ENCODE peak calls at places on chromosome 13, in four cellular contexts. One of them, this sample, is unnamed.
A peak's percentile ranks its signal among the peaks of the same experiment; 100 is the strongest.

GRCh38 chr13:81487151-81487550 is 1146.2 kb upstream of the SPRY2 start:
- DNase-seq in NCI-H774: no peak
- DNase-seq in hepatic stellate cell: no peak
- DNase-seq in GDM1: no peak
- DNase-seq in this sample: no peak

GRCh38 chr13:112575295-112575622 is 12.7 kb downstream of the TUBGCP3 start:
- DNase-seq in NCI-H774: no peak
- DNase-seq in hepatic stellate cell: no peak
- DNase-seq in GDM1: no peak
- DNase-seq in this sample: no peak

GRCh38 chr13:43087960-43088580 is 64.7 kb downstream of the DNAJC15 start:
- DNase-seq in NCI-H774: no peak
- DNase-seq in hepatic stellate cell: peak; percentile 28
- DNase-seq in GDM1: no peak
- DNase-seq in this sample: no peak

GRCh38 chr13:109836629-109837607 is 50.5 kb upstream of the IRS2 start:
- DNase-seq in NCI-H774: peak; percentile 84
- DNase-seq in hepatic stellate cell: no peak
- DNase-seq in GDM1: no peak
- DNase-seq in this sample: peak; percentile 73

GRCh38 chr13:23509781-23510543 is 60.2 kb upstream of the TNFRSF19 start:
- DNase-seq in NCI-H774: no peak
- DNase-seq in hepatic stellate cell: peak; percentile 54
- DNase-seq in GDM1: no peak
- DNase-seq in this sample: no peak

GRCh38 chr13:70391678-70392077 is 283.4 kb upstream of the KLHL1 start:
- DNase-seq in NCI-H774: peak; percentile 66
- DNase-seq in hepatic stellate cell: no peak
- DNase-seq in GDM1: no peak
- DNase-seq in this sample: no peak

GRCh38 chr13:38680912-38681311 is 6.0 kb upstream of the FREM2 start:
- DNase-seq in NCI-H774: no peak
- DNase-seq in hepatic stellate cell: no peak
- DNase-seq in GDM1: no peak
- DNase-seq in this sample: no peak

GRCh38 chr13:43573361-43573740 is 213.4 kb downstream of the ENOX1 start:
- DNase-seq in NCI-H774: no peak
- DNase-seq in hepatic stellate cell: no peak
- DNase-seq in GDM1: no peak
- DNase-seq in this sample: no peak

GRCh38 chr13:110711778-110712070 is 1.8 kb upstream of the ING1 start:
- DNase-seq in NCI-H774: no peak
- DNase-seq in hepatic stellate cell: peak; percentile 15
- DNase-seq in GDM1: no peak
- DNase-seq in this sample: no peak

GRCh38 chr13:94886191-94886590 is 173.8 kb upstream of the SOX21 start:
- DNase-seq in NCI-H774: no peak
- DNase-seq in hepatic stellate cell: no peak
- DNase-seq in GDM1: no peak
- DNase-seq in this sample: no peak

GRCh38 chr13:114038211-114038613 is 64.3 kb upstream of the C13orf46 start:
- DNase-seq in NCI-H774: no peak
- DNase-seq in hepatic stellate cell: no peak
- DNase-seq in GDM1: no peak
- DNase-seq in this sample: no peak

GRCh38 chr13:98972627-98973026 is 5.2 kb downstream of the DOCK9 start:
- DNase-seq in NCI-H774: no peak
- DNase-seq in hepatic stellate cell: peak; percentile 17
- DNase-seq in GDM1: no peak
- DNase-seq in this sample: no peak

GRCh38 chr13:23870356-23871146 is 18.6 kb downstream of the MIPEP start:
- DNase-seq in NCI-H774: no peak
- DNase-seq in hepatic stellate cell: no peak
- DNase-seq in GDM1: no peak
- DNase-seq in this sample: no peak

GRCh38 chr13:113846639-113847318 is 17.1 kb downstream of the GAS6 start:
- DNase-seq in NCI-H774: no peak
- DNase-seq in hepatic stellate cell: no peak
- DNase-seq in GDM1: no peak
- DNase-seq in this sample: no peak

GRCh38 chr13:24861617-24862362 is 97.8 kb downstream of the RNF17 start:
- DNase-seq in NCI-H774: no peak
- DNase-seq in hepatic stellate cell: no peak
- DNase-seq in GDM1: no peak
- DNase-seq in this sample: no peak

GRCh38 chr13:83880275-83881027 is 1.8 kb downstream of the SLITRK1 start:
- DNase-seq in NCI-H774: no peak
- DNase-seq in hepatic stellate cell: no peak
- DNase-seq in GDM1: no peak
- DNase-seq in this sample: no peak

GRCh38 chr13:46728777-46729176 is 68.2 kb downstream of the ESD start:
- DNase-seq in NCI-H774: no peak
- DNase-seq in hepatic stellate cell: no peak
- DNase-seq in GDM1: no peak
- DNase-seq in this sample: peak; percentile 14

This sample was measured in CMK.